ENCODE peak calls at places on chromosomes 16 and 17, in nine cellular contexts. U is neural crest cell; W is stimulated activated CD8-positive, alpha-beta memory T cell treated with anti-CD3 and anti-CD28 coated beads, Interleukin-4, amount 100 ng/mL, for 4 hours; K is central memory CD8-positive, alpha-beta T cell; T is RPMI8226; Z is EL; D is CD4-positive, alpha-beta memory T cell; F is adrenal gland; Q is transverse colon. J is an unnamed sample.
A peak's percentile ranks its signal among the peaks of the same experiment; 100 is the strongest.

GRCh38 chr17:11318207-11318606 is 77.2 kb downstream of the SHISA6 start:
- DNase-seq in D (no peak), Q (no peak), W (no peak), T (no peak), U (no peak), F (no peak), Z (no peak), K (no peak), J (no peak)

GRCh38 chr17:5418858-5419355 is 555 bp downstream of the NUP88 start:
- DNase-seq in U (no peak), W (peak; percentile 30), Z (peak; percentile 34), D (peak; percentile 91), T (peak; percentile 74), F (peak; percentile 39), K (peak; percentile 64), Q (peak; percentile 74), J (peak; percentile 76)

GRCh38 chr16:31764103-31764502 is 109.5 kb upstream of the ZNF267 start:
- DNase-seq in Q (no peak), K (no peak), F (no peak), W (no peak), D (no peak), Z (no peak), U (no peak), T (no peak), J (no peak)

GRCh38 chr17:14080847-14081251 is 11.5 kb downstream of the COX10 start:
- DNase-seq in W (no peak), K (no peak), D (no peak), U (no peak), T (no peak), Z (no peak), Q (peak; percentile 36), F (no peak), J (no peak)

GRCh38 chr17:73541561-73541981 is 102.7 kb downstream of the SDK2 start:
- DNase-seq in K (no peak), Z (no peak), W (no peak), U (no peak), T (peak; percentile 19), Q (no peak), D (no peak), F (no peak), J (no peak)

GRCh38 chr16:1363501-1364041 is 11.8 kb downstream of the GNPTG start:
- DNase-seq in Q (peak; percentile 65), T (peak; percentile 57), Z (no peak), K (peak; percentile 59), D (peak; percentile 68), F (peak; percentile 85), W (peak; percentile 32), U (peak; percentile 56), J (peak; percentile 76)

GRCh38 chr17:57803026-57803425 is 46.8 kb downstream of the MRPS23 start:
- DNase-seq in D (no peak), W (no peak), F (no peak), K (no peak), T (no peak), Q (no peak), U (peak; percentile 35), Z (no peak), J (no peak)

GRCh38 chr16:75010427-75010826 is 11.6 kb downstream of the ZNRF1 start:
- DNase-seq in U (no peak), Q (no peak), W (no peak), T (no peak), D (no peak), Z (no peak), K (no peak), F (no peak), J (no peak)

GRCh38 chr17:68707032-68707431 is 105.9 kb upstream of the FAM20A start:
- DNase-seq in Q (no peak), K (no peak), F (no peak), U (no peak), W (no peak), D (no peak), T (no peak), Z (peak; percentile 80), J (no peak)

GRCh38 chr17:15263680-15264079 is 1.4 kb downstream of the PMP22 start:
- DNase-seq in W (no peak), T (no peak), D (no peak), Z (no peak), Q (no peak), U (no peak), F (no peak), K (no peak), J (no peak)

GRCh38 chr17:82333279-82334171 is at the start of gene SECTM1:
- DNase-seq in Q (peak; percentile 70), K (no peak), Z (peak; percentile 61), F (no peak), D (peak; percentile 40), W (no peak), U (no peak), T (no peak), J (no peak)

GRCh38 chr16:13866073-13866472 is 53.9 kb upstream of the ERCC4 start:
- DNase-seq in Q (peak; percentile 61), F (peak; percentile 86), W (no peak), Z (peak; percentile 67), K (no peak), T (peak; percentile 74), D (no peak), U (peak; percentile 53), J (peak; percentile 85)

GRCh38 chr17:48548687-48549621 is 4.0 kb upstream of the HOXB2 start:
- DNase-seq in F (no peak), Z (no peak), U (no peak), Q (no peak), D (no peak), T (no peak), W (no peak), K (no peak), J (no peak)

GRCh38 chr16:27429981-27430441 is 28.0 kb downstream of the IL21R start:
- DNase-seq in Z (no peak), D (no peak), U (no peak), K (no peak), F (no peak), W (no peak), Q (no peak), T (no peak), J (no peak)

GRCh38 chr17:38897176-38897575 is 27.3 kb downstream of the LASP1 start:
- DNase-seq in F (peak; percentile 49), D (no peak), W (no peak), Q (peak; percentile 37), U (no peak), T (no peak), Z (no peak), K (no peak), J (no peak)

GRCh38 chr16:13665876-13666275 is 254.1 kb upstream of the ERCC4 start:
- DNase-seq in Z (no peak), K (no peak), F (no peak), Q (no peak), D (no peak), T (no peak), W (no peak), U (no peak), J (no peak)